ENCODE peak calls at places on chromosomes 7 and 10, in five cellular contexts. R is A549, Q is Peyer's patch, H is HCT116, D is transverse colon. J is an unnamed sample. For H3K4me1 and H3K9me3, the result is how much of the 10 kb centered on the place peaks cover.

GRCh38 chr10:73092830-73093229 is 3.8 kb downstream of the P4HA1 start:
- DNase-seq in D (no peak), Q (no peak), H (no peak), R (no peak), J (no peak)

GRCh38 chr10:103714232-103714891 is 141.0 kb downstream of the SH3PXD2A start:
- DNase-seq in D (no peak), H (no peak), R (no peak), Q (no peak), J (no peak)

GRCh38 chr7:39825391-39825790 is 124.7 kb upstream of the CDK13 start:
- DNase-seq in H (no peak), Q (no peak), D (no peak), R (no peak), J (no peak)

GRCh38 chr10:22135591-22135990 is 82.2 kb downstream of the EBLN1 start:
- DNase-seq in D (no peak), R (no peak), H (no peak), Q (no peak), J (no peak)

GRCh38 chr7:146175716-146176115 is 59.1 kb downstream of the CNTNAP2 start:
- DNase-seq in D (no peak), R (peak), Q (no peak), H (no peak), J (no peak)

GRCh38 chr10:29957887-29958330 is 101.5 kb downstream of the JCAD start:
- DNase-seq in H (no peak), D (no peak), R (no peak), Q (no peak), J (peak)

GRCh38 chr10:60270426-60270825 is 119.2 kb downstream of the ANK3 start:
- DNase-seq in R (no peak), D (no peak), H (no peak), Q (no peak), J (no peak)

GRCh38 chr7:66958708-66959350 is 36.6 kb downstream of the SBDS start:
- DNase-seq in D (peak), R (no peak), Q (peak), H (no peak), J (no peak)

GRCh38 chr7:112257073-112257472 is 50.6 kb downstream of the ZNF277 start:
- DNase-seq in D (no peak), H (no peak), Q (no peak), R (no peak), J (no peak)

GRCh38 chr10:60739581-60739980 is 38.7 kb upstream of the CDK1 start:
- DNase-seq in Q (no peak), H (no peak), D (no peak), R (no peak), J (no peak)

GRCh38 chr7:3649250-3649649 is 348.2 kb downstream of the SDK1 start:
- DNase-seq in R (no peak), H (no peak), Q (no peak), D (no peak), J (no peak)

GRCh38 chr7:18637516-18637915 is 142.0 kb downstream of the HDAC9 start:
- DNase-seq in R (no peak), H (no peak), Q (no peak), D (no peak), J (no peak)

GRCh38 chr7:17437586-17437985 is 139.1 kb downstream of the AHR start:
- DNase-seq in D (no peak), R (no peak), Q (no peak), H (no peak), J (no peak)

GRCh38 chr10:60611291-60611747 is 167.0 kb upstream of the CDK1 start:
- DNase-seq in R (peak), D (no peak), H (peak), Q (no peak), J (no peak)

GRCh38 chr10:44240766-44241165 is 144.1 kb downstream of the CXCL12 start:
- DNase-seq in D (no peak), H (no peak), Q (no peak), R (no peak), J (no peak)

GRCh38 chr10:26534384-26534783 is 96.2 kb downstream of the APBB1IP start:
- DNase-seq in D (no peak), H (peak), Q (no peak), R (no peak), J (peak)

GRCh38 chr7:81155654-81156373 is 237.0 kb upstream of the SEMA3C start:
- DNase-seq in R (peak), Q (no peak), H (peak), D (no peak), J (peak)

GRCh38 chr10:9193120-9193519 is 1138.6 kb downstream of the GATA3 start:
- DNase-seq in D (no peak), R (no peak), Q (no peak), H (no peak), J (no peak)

GRCh38 chr10:132363921-132364593 is 32.1 kb downstream of the LRRC27 start:
- DNase-seq in Q (peak), R (peak), H (no peak), D (no peak), J (peak)

GRCh38 chr7:81211617-81212016 is 292.8 kb upstream of the SEMA3C start:
- DNase-seq in D (no peak), Q (no peak), R (no peak), H (no peak), J (no peak)

GRCh38 chr10:81866753-81867152 is 8.2 kb upstream of the NRG3 start:
- DNase-seq in D (no peak), H (no peak), Q (no peak), R (no peak), J (no peak)

GRCh38 chr7:151849008-151849878 is 27.7 kb downstream of the PRKAG2 start:
- DNase-seq in Q (no peak), D (no peak), H (no peak), R (no peak), J (no peak)

GRCh38 chr10:11835061-11835460 is 11.9 kb downstream of the PROSER2 start:
- DNase-seq in Q (no peak), H (no peak), D (no peak), R (no peak), J (no peak)

GRCh38 chr7:44085549-44085948 is 3.2 kb upstream of the POLM start:
- DNase-seq in Q (no peak), D (no peak), R (no peak), H (no peak), J (no peak)
- H3K4me1 ChIP-seq in Q (under half), D (under half), R (under half), H (under half), J (under half)

DNA sequence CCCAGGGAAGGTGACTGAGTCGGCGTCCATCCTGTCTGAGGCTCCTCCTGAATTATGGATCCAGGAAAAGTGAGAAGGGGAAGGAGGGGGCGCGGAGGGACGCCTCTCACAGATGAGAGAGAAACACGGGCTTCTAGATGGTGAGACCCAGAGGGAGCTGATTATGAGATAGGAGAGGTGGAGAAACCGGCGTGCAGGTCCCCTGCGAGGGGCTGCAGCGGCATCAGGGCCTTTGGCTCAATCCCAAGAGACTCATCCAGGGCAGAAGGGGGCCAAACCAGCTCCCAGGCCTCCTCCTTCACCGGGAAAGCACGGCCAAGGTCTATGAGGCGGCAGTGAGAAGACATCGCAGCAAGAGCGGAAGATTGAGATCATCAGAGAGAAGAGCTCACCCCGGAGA is 70.8 kb downstream of the TCERG1L start:
- DNase-seq in D (no peak), R (no peak), H (no peak), Q (peak), J (no peak)
- H3K9me3 ChIP-seq in D (under half), R (under half), H (under half), Q (under half), J (under half)

DNA sequence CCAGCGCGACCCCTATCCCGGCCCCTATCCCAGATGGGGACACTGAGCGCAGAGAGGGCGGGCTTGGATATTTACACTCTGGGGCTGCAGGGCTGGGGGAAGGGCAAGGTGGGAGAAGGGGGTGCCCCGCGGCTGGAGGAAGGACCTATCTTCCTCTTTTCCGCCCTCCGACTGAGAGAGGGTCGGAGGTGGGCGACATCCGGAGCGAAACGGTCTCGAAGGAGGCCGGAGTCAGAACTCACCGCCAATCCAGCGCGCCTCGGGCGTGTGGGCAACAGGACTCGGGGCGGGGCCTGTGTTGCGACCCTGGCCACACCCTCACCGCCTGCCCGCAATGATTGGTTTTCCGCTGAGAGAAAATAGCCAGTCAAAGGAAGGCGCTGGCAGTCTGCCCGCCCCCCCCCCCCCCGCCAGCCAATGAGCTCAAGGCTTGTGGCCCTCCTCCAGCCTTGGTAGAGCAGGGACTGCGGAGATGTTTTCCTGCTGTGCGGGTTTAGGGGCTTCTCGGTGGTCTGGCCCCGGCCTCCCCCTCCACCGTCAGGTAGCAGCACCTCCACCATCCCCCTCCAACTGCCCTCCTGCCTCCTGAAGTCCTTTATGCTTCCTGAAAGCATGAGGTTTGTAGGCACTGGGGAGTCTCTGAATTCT is at the start of gene METTL27:
- DNase-seq in D (peak), H (peak), Q (peak), R (peak), J (peak)
- H3K4me1 ChIP-seq in D (under half), H (half or more), Q (under half), R (under half), J (under half)

GRCh38 chr7:158357898-158358821 is 229.5 kb downstream of the PTPRN2 start:
- DNase-seq in R (no peak), Q (no peak), H (no peak), D (no peak), J (no peak)

GRCh38 chr7:158356454-158356853 is 231.2 kb downstream of the PTPRN2 start:
- DNase-seq in Q (no peak), D (no peak), R (no peak), H (no peak), J (no peak)

GRCh38 chr7:158357106-158357897 is 230.3 kb downstream of the PTPRN2 start:
- DNase-seq in R (no peak), Q (no peak), D (no peak), H (no peak), J (no peak)

GRCh38 chr7:158361326-158361946 is 226.2 kb downstream of the PTPRN2 start:
- DNase-seq in D (no peak), Q (no peak), R (no peak), H (no peak), J (no peak)

GRCh38 chr7:158358926-158359645 is 228.5 kb downstream of the PTPRN2 start:
- DNase-seq in Q (no peak), H (no peak), D (no peak), R (no peak), J (no peak)
- H3K9me3 ChIP-seq in Q (under half), H (under half), D (under half), R (under half), J (under half)

GRCh38 chr10:110057461-110057860 is 49.7 kb downstream of the ADD3 start:
- DNase-seq in Q (no peak), R (no peak), D (no peak), H (no peak), J (no peak)
- H3K4me1 ChIP-seq in Q (under half), R (under half), D (under half), H (under half), J (under half)